ENCODE peak calls at places on chromosomes 6 and 20, in four cellular contexts. One of them, this sample, is unnamed.

GRCh38 chr20:36346256-36346655 is 40.1 kb downstream of the DLGAP4 start:
- DNase-seq in fibroblast of mammary gland: no peak
- DNase-seq in A172: no peak
- DNase-seq in NCI-H69: no peak
- DNase-seq in this sample: no peak

GRCh38 chr6:114164206-114164605 is 178.6 kb downstream of the HS3ST5 start:
- DNase-seq in fibroblast of mammary gland: no peak
- DNase-seq in A172: no peak
- DNase-seq in NCI-H69: no peak
- DNase-seq in this sample: no peak

GRCh38 chr6:140320081-140320798 is 945.8 kb upstream of the CITED2 start:
- DNase-seq in fibroblast of mammary gland: no peak
- DNase-seq in A172: no peak
- DNase-seq in NCI-H69: peak
- DNase-seq in this sample: no peak

GRCh38 chr20:31751126-31751525 is 12.0 kb downstream of the TPX2 start:
- DNase-seq in fibroblast of mammary gland: peak
- DNase-seq in A172: peak
- DNase-seq in NCI-H69: no peak
- DNase-seq in this sample: no peak

GRCh38 chr20:20386192-20386591 is 18.3 kb downstream of the INSM1 start:
- DNase-seq in fibroblast of mammary gland: no peak
- DNase-seq in A172: no peak
- DNase-seq in NCI-H69: no peak
- DNase-seq in this sample: no peak

GRCh38 chr6:45156075-45156474 is 172.1 kb upstream of the RUNX2 start:
- DNase-seq in fibroblast of mammary gland: no peak
- DNase-seq in A172: no peak
- DNase-seq in NCI-H69: no peak
- DNase-seq in this sample: no peak

GRCh38 chr6:57165080-57165479 is 7.0 kb upstream of the BAG2 start:
- DNase-seq in fibroblast of mammary gland: no peak
- DNase-seq in A172: no peak
- DNase-seq in NCI-H69: no peak
- DNase-seq in this sample: no peak

GRCh38 chr6:36272234-36272633 is 2.4 kb downstream of the PNPLA1 start:
- DNase-seq in fibroblast of mammary gland: no peak
- DNase-seq in A172: no peak
- DNase-seq in NCI-H69: peak
- DNase-seq in this sample: no peak

GRCh38 chr6:18262812-18263560 is 1.3 kb downstream of the DEK start:
- DNase-seq in fibroblast of mammary gland: peak
- DNase-seq in A172: no peak
- DNase-seq in NCI-H69: peak
- DNase-seq in this sample: peak

GRCh38 chr20:53828673-53829085 is 235.0 kb upstream of the ZNF217 start:
- DNase-seq in fibroblast of mammary gland: peak
- DNase-seq in A172: peak
- DNase-seq in NCI-H69: no peak
- DNase-seq in this sample: peak

GRCh38 chr6:90131614-90132423 is 164.8 kb downstream of the BACH2 start:
- DNase-seq in fibroblast of mammary gland: peak
- DNase-seq in A172: peak
- DNase-seq in NCI-H69: no peak
- DNase-seq in this sample: no peak

GRCh38 chr20:61683721-61684120 is 382.0 kb downstream of the TAF4 start:
- DNase-seq in fibroblast of mammary gland: no peak
- DNase-seq in A172: no peak
- DNase-seq in NCI-H69: peak
- DNase-seq in this sample: no peak

GRCh38 chr6:106883808-106884262 is 90.7 kb downstream of the CD24 start:
- DNase-seq in fibroblast of mammary gland: peak
- DNase-seq in A172: no peak
- DNase-seq in NCI-H69: peak
- DNase-seq in this sample: no peak

GRCh38 chr20:63035284-63036185 is 28.8 kb upstream of the BHLHE23 start:
- DNase-seq in fibroblast of mammary gland: no peak
- DNase-seq in A172: no peak
- DNase-seq in NCI-H69: no peak
- DNase-seq in this sample: no peak

GRCh38 chr20:53253668-53254067 is 281.5 kb downstream of the TSHZ2 start:
- DNase-seq in fibroblast of mammary gland: no peak
- DNase-seq in A172: no peak
- DNase-seq in NCI-H69: no peak
- DNase-seq in this sample: no peak

GRCh38 chr6:37285861-37286311 is 27.9 kb upstream of the TMEM217 start:
- DNase-seq in fibroblast of mammary gland: no peak
- DNase-seq in A172: no peak
- DNase-seq in NCI-H69: no peak
- DNase-seq in this sample: no peak

GRCh38 chr6:33716890-33717632 is 5.6 kb upstream of the UQCC2 start:
- DNase-seq in fibroblast of mammary gland: no peak
- DNase-seq in A172: no peak
- DNase-seq in NCI-H69: peak
- DNase-seq in this sample: no peak

GRCh38 chr20:56381501-56381900 is 10.5 kb downstream of the AURKA start:
- DNase-seq in fibroblast of mammary gland: no peak
- DNase-seq in A172: no peak
- DNase-seq in NCI-H69: no peak
- DNase-seq in this sample: no peak

This sample was measured in SW480.